ENCODE peak calls at places on chromosomes 12 and 14, in five cellular contexts. Q is SK-N-SH, S is HepG2, Y is K562, H is GM12878. T is an unnamed sample.

GRCh38 chr14:105447651-105448640 is 26.7 kb upstream of the CRIP2 start:
- DNase-seq in S (no peak), Q (no peak), Y (no peak), H (no peak), T (no peak)

GRCh38 chr12:130482448-130482847 is 144.8 kb downstream of the PIWIL1 start:
- DNase-seq in H (no peak), S (no peak), Y (no peak), Q (no peak), T (no peak)

GRCh38 chr12:508145-508544 is 48.4 kb downstream of the B4GALNT3 start:
- DNase-seq in H (no peak), Q (no peak), Y (no peak), S (no peak), T (no peak)

GRCh38 chr14:79376557-79376956 is 834.7 kb downstream of the DIO2 start:
- DNase-seq in S (no peak), Y (no peak), Q (no peak), H (no peak), T (no peak)

GRCh38 chr12:103840399-103840880 is 594 bp downstream of the NT5DC3 start:
- DNase-seq in S (no peak), H (no peak), Q (peak), Y (peak), T (no peak)

GRCh38 chr14:95667251-95667693 is 19.0 kb upstream of the TCL1B start:
- DNase-seq in Y (no peak), H (no peak), Q (no peak), S (no peak), T (no peak)

GRCh38 chr12:57340104-57340503 is 89.1 kb upstream of the STAC3 start:
- DNase-seq in S (no peak), H (no peak), Y (peak), Q (no peak), T (peak)

GRCh38 chr14:87794566-87794965 is 198.4 kb downstream of the GALC start:
- DNase-seq in Y (no peak), Q (no peak), H (no peak), S (no peak), T (no peak)

GRCh38 chr12:8698132-8698829 is 490 bp downstream of the RIMKLB start:
- DNase-seq in Q (peak), Y (peak), S (no peak), H (no peak), T (no peak)

GRCh38 chr12:39682689-39683477 is 63.3 kb upstream of the ABCD2 start:
- DNase-seq in Q (no peak), Y (no peak), S (no peak), H (no peak), T (no peak)

GRCh38 chr12:28021704-28022103 is 49.2 kb upstream of the PTHLH start:
- DNase-seq in S (peak), Q (no peak), H (no peak), Y (no peak), T (no peak)

GRCh38 chr14:70788893-70789292 is 20.4 kb downstream of the MAP3K9 start:
- DNase-seq in Y (no peak), Q (no peak), H (no peak), S (no peak), T (no peak)

GRCh38 chr14:101276309-101277091 is 284.8 kb upstream of the DIO3 start:
- DNase-seq in S (no peak), H (no peak), Y (no peak), Q (no peak), T (no peak)

GRCh38 chr14:69554500-69554899 is 20.2 kb downstream of the CCDC177 start:
- DNase-seq in H (no peak), Y (no peak), S (no peak), Q (no peak), T (no peak)

GRCh38 chr12:119710374-119710773 is 42.4 kb downstream of the PRKAB1 start:
- DNase-seq in S (no peak), H (no peak), Q (no peak), Y (no peak), T (no peak)

GRCh38 chr12:102120886-102121285 is 903 bp downstream of the PARPBP start:
- DNase-seq in Y (peak), Q (peak), S (peak), H (no peak), T (no peak)

GRCh38 chr14:65222434-65222833 is 120.1 kb upstream of the MAX start:
- DNase-seq in Y (peak), H (no peak), Q (peak), S (no peak), T (peak)

GRCh38 chr12:42213023-42213422 is 25.0 kb downstream of the YAF2 start:
- DNase-seq in Q (peak), Y (no peak), H (no peak), S (no peak), T (peak)

GRCh38 chr12:109291531-109292341 is 17.3 kb downstream of the FOXN4 start:
- DNase-seq in S (no peak), H (no peak), Q (peak), Y (no peak), T (no peak)

GRCh38 chr12:56836317-56836716 is 73.2 kb downstream of the HSD17B6 start:
- DNase-seq in Y (no peak), H (no peak), S (no peak), Q (no peak), T (no peak)

GRCh38 chr14:54424479-54424901 is 16.7 kb downstream of the CNIH1 start:
- DNase-seq in Q (no peak), Y (no peak), S (peak), H (no peak), T (no peak)

GRCh38 chr14:74975059-74975810 is 19.8 kb upstream of the PGF start:
- DNase-seq in Y (no peak), H (no peak), S (no peak), Q (no peak), T (no peak)

GRCh38 chr12:30753233-30753632 is 1.5 kb downstream of the CAPRIN2 start:
- DNase-seq in S (peak), H (no peak), Q (peak), Y (peak), T (no peak)

GRCh38 chr12:31117203-31118011 is 43.7 kb downstream of the DDX11 start:
- DNase-seq in H (no peak), Q (peak), S (peak), Y (peak), T (peak)

GRCh38 chr12:30169839-30170591 is 386.3 kb upstream of the TMTC1 start:
- DNase-seq in S (no peak), H (no peak), Q (no peak), Y (no peak), T (no peak)

GRCh38 chr12:50201987-50202521 is 34.9 kb upstream of the CERS5 start:
- DNase-seq in Y (no peak), Q (no peak), S (no peak), H (no peak), T (no peak)

GRCh38 chr12:9760699-9761406 is at the start of gene CD69:
- DNase-seq in H (peak), S (no peak), Y (peak), Q (no peak), T (no peak)

DNA sequence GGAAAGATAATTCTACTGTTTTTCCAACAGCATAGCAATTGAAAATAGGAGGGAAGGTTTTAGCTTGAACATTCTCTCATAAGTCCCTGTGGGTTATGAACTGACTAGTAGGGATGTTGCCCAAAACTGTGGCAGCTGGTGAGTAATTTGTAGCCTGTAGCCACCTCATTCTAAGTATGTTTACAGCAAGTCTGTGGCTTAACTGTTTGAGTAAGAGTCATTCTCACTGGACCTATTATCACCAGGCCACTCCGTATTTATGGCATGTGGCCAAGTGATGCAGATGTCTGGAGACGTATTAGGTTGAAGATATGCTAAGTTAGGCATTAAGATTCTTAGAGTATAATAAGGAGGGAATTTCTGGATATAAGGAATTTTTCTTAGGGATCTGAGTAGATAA is 458.3 kb downstream of the ETNK1 start:
- DNase-seq in S (no peak), H (no peak), Q (no peak), Y (peak), T (no peak)
- TF ChIP-seq REST in S (no peak), H (no peak), Q (no peak), Y (no peak), T (no peak)

GRCh38 chr12:52087961-52088820 is 8.7 kb downstream of the SMIM41 start:
- DNase-seq in S (no peak), Q (peak), H (no peak), Y (no peak), T (no peak)
- TF ChIP-seq GABPA in S (no peak), Q (no peak), H (no peak), Y (no peak), T (no peak)

DNA sequence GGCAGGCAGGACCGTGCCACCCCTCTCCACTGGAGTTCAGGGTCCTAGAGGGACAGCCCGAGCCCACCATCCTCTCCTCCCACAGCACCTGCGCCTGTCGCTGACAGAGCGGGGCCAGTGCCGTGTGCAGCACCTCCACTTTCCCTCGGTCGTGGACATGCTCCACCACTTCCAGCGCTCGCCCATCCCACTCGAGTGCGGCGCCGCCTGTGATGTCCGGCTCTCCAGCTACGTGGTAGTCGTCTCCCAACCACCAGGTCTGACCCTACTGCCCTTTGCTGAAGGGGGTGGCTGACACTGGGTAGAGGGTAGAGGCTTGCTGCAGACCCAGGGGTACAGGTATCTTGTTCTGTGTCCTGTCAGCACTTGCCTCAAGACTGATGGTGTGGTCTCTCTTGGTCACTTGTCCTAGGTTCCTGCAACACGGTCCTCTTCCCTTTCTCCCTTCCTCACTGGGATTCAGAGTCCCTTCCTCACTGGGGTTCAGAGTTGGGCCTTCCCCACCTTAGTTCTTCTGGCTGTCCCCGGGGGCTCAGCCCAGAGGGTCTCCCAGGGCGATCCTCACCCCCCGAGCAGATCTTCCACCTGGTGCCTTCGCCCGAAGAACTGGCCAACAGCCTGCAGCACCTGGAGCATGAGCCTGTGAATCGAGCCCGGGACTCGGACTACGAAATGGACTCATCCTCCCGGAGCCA is 42.0 kb downstream of the SH2B3 start:
- DNase-seq in Y (no peak), H (no peak), S (no peak), Q (no peak), T (no peak)
- TF ChIP-seq POLR2AphosphoS5 in Y (no peak), H (no peak), S (peak), Q (no peak), T (no peak)

GRCh38 chr14:91679273-91679672 is 52.6 kb downstream of the CATSPERB start:
- DNase-seq in Y (no peak), H (no peak), S (no peak), Q (no peak), T (no peak)

GRCh38 chr14:91681116-91681515 is 50.8 kb downstream of the CATSPERB start:
- DNase-seq in Q (no peak), H (no peak), S (no peak), Y (no peak), T (no peak)

GRCh38 chr14:91685600-91685999 is 46.3 kb downstream of the CATSPERB start:
- DNase-seq in Y (no peak), H (no peak), Q (no peak), S (no peak), T (no peak)

GRCh38 chr14:91681893-91682563 is 49.9 kb downstream of the CATSPERB start:
- DNase-seq in Y (no peak), S (no peak), H (no peak), Q (no peak), T (no peak)
- TF ChIP-seq REST in Y (no peak), S (no peak), H (no peak), Q (no peak), T (no peak)

GRCh38 chr12:88884600-88884999 is 304.3 kb upstream of the KITLG start:
- DNase-seq in S (no peak), Q (no peak), Y (no peak), H (peak), T (no peak)
- TF ChIP-seq GABPA in S (no peak), Q (no peak), Y (no peak), H (no peak), T (no peak)

GRCh38 chr14:91573894-91574837 is 64.1 kb upstream of the PPP4R3A start:
- DNase-seq in H (peak), S (no peak), Y (peak), Q (peak), T (peak)
- TF ChIP-seq POLR2AphosphoS5 in H (no peak), S (no peak), Y (no peak), Q (no peak), T (no peak)

DNA sequence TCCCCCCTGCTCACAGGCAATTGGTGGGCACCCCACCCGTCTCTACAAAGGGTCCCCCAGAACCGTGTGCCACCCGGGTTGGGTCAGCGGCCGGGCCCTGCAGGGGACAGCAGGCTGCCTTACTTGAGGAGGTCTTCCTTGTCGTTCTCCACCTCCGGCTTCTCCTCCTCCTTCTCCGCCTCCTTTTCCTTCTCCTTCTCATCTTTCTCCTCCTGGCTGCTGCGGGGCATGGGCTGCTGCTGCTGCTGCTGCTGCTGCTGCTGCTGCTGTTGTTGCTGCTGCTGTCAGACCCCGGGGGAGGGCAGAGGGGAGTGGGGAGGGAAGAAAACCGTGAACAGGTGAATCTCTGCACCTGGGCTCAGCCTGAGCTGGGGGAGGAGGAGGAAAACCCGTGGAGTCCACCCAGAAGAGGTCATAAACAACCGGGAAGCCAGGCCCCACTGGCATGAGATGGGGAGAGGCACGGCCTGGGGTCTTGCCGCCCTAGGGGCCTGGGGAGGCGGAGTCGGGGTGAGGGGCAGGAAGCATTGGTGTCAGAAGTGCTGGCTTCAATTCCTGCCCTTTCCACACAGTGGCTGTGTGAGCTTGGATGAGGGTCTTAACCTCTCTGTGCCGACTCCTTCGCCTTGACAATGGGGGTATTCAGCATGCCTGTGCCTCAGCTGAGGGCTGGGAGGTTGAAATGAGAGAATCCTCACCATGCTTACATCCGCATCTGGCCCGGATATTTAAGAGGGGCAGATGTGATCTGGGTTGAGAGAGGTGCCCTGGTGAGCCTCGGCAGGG is 107.6 kb downstream of the RFLNA start:
- DNase-seq in S (no peak), Y (no peak), H (no peak), Q (no peak), T (no peak)
- TF ChIP-seq REST in S (no peak), Y (no peak), H (no peak), Q (no peak), T (no peak)

GRCh38 chr14:51444381-51445000 is 204.4 kb downstream of the TMX1 start:
- DNase-seq in S (no peak), H (no peak), Q (no peak), Y (no peak), T (no peak)

GRCh38 chr14:51441001-51441400 is 201.0 kb downstream of the TMX1 start:
- DNase-seq in H (no peak), Q (no peak), Y (no peak), S (no peak), T (no peak)

GRCh38 chr14:51443195-51444018 is 203.4 kb downstream of the TMX1 start:
- DNase-seq in S (no peak), Y (no peak), H (no peak), Q (no peak), T (no peak)

GRCh38 chr14:51445001-51445390 is 204.9 kb downstream of the TMX1 start:
- DNase-seq in Y (no peak), S (no peak), Q (no peak), H (no peak), T (no peak)

GRCh38 chr14:51442513-51443175 is 202.6 kb downstream of the TMX1 start:
- DNase-seq in Y (no peak), S (no peak), H (no peak), Q (no peak), T (no peak)
- TF ChIP-seq GABPA in Y (no peak), S (no peak), H (no peak), Q (no peak), T (no peak)

DNA sequence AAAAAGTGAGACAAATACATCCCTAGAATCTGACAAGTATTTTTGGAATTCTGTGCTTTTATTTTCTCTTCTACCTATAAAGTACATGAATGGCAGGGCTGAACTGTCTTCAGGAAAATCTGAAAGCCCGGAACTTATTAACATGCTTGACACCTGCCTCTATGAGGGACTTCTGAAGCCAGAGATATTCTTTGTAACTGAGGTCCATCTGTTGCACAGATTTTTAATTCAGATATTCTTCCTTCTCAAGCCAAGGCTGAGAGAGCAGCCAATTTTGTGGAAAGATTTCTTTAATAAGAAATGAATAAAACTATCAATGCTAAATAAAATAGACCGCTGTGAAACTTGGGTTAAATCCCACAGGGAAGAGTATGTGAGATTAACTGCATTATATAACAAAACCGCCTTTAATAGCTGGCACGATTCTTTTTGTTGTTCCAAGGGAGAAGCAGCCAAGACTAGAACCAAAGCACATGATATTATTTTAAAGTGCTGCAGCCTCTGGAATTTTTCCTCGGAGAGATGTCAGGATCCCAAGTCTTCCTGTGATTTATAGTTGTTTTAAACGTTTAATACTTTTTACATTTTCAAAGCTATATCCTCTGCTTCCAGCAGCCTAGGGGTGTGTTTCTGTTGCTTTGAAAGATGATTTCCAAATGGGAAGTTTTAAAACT is 148.9 kb downstream of the CRADD start:
- DNase-seq in Y (no peak), H (no peak), Q (no peak), S (no peak), T (no peak)
- TF ChIP-seq POLR2AphosphoS5 in Y (no peak), H (no peak), Q (no peak), S (no peak), T (no peak)

GRCh38 chr14:96827310-96827709 is 30.1 kb downstream of the VRK1 start:
- DNase-seq in S (no peak), H (no peak), Y (peak), Q (no peak), T (no peak)

GRCh38 chr14:96821501-96821900 is 24.3 kb downstream of the VRK1 start:
- DNase-seq in H (no peak), Y (no peak), Q (no peak), S (no peak), T (no peak)

GRCh38 chr14:96823652-96824051 is 26.5 kb downstream of the VRK1 start:
- DNase-seq in H (no peak), Y (no peak), S (no peak), Q (no peak), T (no peak)

GRCh38 chr14:96829791-96830190 is 32.6 kb downstream of the VRK1 start:
- DNase-seq in H (no peak), Y (no peak), S (no peak), Q (no peak), T (no peak)

DNA sequence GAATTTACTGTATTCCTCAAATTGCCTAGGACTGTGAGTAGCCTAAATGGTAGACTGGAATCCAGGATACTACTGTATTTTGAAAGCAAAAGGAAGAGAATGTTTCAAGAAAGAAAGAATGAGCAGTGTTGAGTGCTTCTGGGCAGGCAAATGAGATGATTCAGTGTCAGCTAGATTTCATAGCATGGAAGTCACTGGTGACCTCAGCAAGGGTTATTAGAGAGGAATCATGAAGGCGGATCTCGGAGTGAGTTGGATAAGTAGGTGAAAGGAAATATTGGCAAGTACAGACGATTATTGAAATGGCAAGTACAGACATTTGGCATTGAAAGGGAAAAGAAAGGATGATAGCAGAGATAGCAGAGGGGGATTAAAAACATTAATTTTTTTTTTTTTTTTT is 27.1 kb downstream of the VRK1 start:
- DNase-seq in S (no peak), Y (no peak), Q (no peak), H (no peak), T (no peak)
- TF ChIP-seq REST in S (no peak), Y (no peak), Q (no peak), H (no peak), T (no peak)